ENCODE peak calls at places on chromosomes 2 and 18, in six cellular contexts. P is K562, H is HepG2, D is H1, B is GM12891, J is GM12878. C is an unnamed sample.

GRCh38 chr2:38109732-38110181 is 33.8 kb upstream of the CYP1B1 start:
- DNase-seq in P (no peak), J (no peak), H (peak; percentile 12), D (no peak), B (no peak), C (no peak)

GRCh38 chr2:108428286-108429009 is 20.6 kb upstream of the GCC2 start:
- DNase-seq in D (no peak), B (no peak), H (no peak), P (no peak), J (no peak), C (no peak)

GRCh38 chr2:217913415-217913814 is 89.4 kb downstream of the TNS1 start:
- DNase-seq in B (no peak), D (no peak), P (no peak), H (no peak), J (no peak), C (no peak)

GRCh38 chr2:18266188-18266587 is 294.3 kb downstream of the RDH14 start:
- DNase-seq in D (no peak), J (no peak), H (no peak), P (no peak), B (no peak), C (no peak)

GRCh38 chr2:12701786-12702660 is 14.7 kb upstream of the TRIB2 start:
- DNase-seq in B (no peak), H (no peak), D (no peak), J (no peak), P (no peak), C (no peak)

GRCh38 chr2:203052539-203052938 is 37.9 kb downstream of the NBEAL1 start:
- DNase-seq in B (no peak), J (no peak), P (no peak), D (no peak), H (no peak), C (no peak)

GRCh38 chr2:30645081-30645744 is 162.0 kb downstream of the CAPN13 start:
- DNase-seq in J (no peak), D (peak; percentile 29), P (no peak), H (no peak), B (no peak), C (no peak)

GRCh38 chr2:120499784-120500495 is 154.0 kb downstream of the INHBB start:
- DNase-seq in J (no peak), H (peak; percentile 66), B (no peak), D (no peak), P (no peak), C (no peak)

GRCh38 chr18:42264467-42264866 is 309.4 kb downstream of the PIK3C3 start:
- DNase-seq in B (no peak), D (no peak), H (no peak), P (no peak), J (no peak), C (no peak)

GRCh38 chr2:174595415-174595814 is 2.2 kb downstream of the WIPF1 start:
- DNase-seq in P (no peak), D (no peak), J (no peak), B (no peak), H (no peak), C (no peak)

GRCh38 chr2:127083819-127084503 is 23.0 kb downstream of the BIN1 start:
- DNase-seq in B (no peak), H (no peak), J (no peak), P (no peak), D (no peak), C (no peak)

GRCh38 chr2:232432598-232433184 is 23.3 kb upstream of the ALPI start:
- DNase-seq in P (peak; percentile 20), D (peak; percentile 87), J (no peak), B (no peak), H (no peak), C (no peak)

GRCh38 chr2:24024018-24024417 is 14.1 kb downstream of the MFSD2B start:
- DNase-seq in H (peak; percentile 50), P (peak; percentile 38), B (no peak), J (no peak), D (no peak), C (no peak)

GRCh38 chr2:96546321-96546720 is 9.8 kb downstream of the ARID5A start:
- DNase-seq in H (no peak), J (no peak), P (no peak), B (no peak), D (no peak), C (no peak)

GRCh38 chr2:57373530-57373929 is 673.1 kb upstream of the VRK2 start:
- DNase-seq in J (no peak), P (no peak), D (no peak), B (no peak), H (no peak), C (no peak)
- TF ChIP-seq TAF1 in J (no peak), P (no peak), D (no peak), B (no peak), H (no peak), C (no peak)

GRCh38 chr2:195021704-195022513 is 635.1 kb upstream of the SLC39A10 start:
- DNase-seq in P (no peak), B (no peak), J (peak; percentile 52), H (no peak), D (no peak), C (no peak)
- TF ChIP-seq POLR2AphosphoS5 in P (no peak), B (no peak), J (no peak), H (no peak), D (no peak), C (no peak)

DNA sequence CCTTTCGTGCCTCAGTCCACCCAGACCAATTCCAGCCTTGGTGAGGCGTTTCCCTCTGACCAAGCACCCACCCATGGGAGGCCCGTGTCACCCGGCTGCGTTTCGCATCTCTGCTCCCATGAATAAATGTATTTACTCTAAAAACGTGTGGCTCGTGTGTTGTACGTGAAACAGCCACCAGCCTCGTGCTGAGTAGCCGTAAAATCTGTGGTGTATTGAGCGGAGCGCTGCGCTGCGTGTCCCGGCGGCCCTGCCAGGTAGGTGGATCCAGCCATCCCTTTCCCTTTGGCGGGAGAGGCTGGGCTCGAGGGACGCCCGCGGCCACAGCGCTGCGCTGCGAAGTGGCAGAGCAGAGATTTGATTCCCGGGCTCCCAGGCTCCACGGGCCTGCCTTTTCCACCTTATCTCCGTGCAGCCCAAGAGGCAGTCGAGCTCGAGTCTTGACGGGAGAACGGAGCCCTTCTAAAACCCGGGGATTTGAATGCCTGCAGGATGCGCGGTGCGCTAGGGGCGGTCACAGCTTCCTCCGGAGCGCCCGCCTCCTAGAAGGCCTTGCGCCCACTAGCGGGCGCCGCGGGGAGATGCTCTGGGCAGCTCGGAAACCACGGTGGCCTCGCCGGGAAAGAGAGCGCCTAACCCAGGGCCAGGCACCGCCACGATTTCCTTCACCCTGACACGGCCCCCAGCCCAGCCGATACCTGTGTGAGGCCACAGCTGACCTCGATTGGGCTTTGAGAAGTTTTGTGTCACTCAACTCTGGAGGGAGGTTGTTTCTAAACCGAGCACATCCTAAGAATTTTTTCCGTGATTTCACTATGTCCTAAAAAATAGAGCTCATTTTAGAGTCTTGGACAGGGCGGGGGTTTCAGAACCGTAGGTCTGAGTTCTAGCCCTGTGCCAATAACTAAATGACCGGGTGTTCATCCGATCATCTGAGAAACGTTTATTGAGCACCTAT is 3.9 kb upstream of the PSMD1 start:
- DNase-seq in H (peak; percentile 84), B (peak; percentile 75), J (no peak), D (peak; percentile 90), P (peak; percentile 85), C (peak; percentile 79)
- TF ChIP-seq POLR2A in H (no peak), B (no peak), J (peak; percentile 46), D (no peak), P (no peak), C (no peak)

DNA sequence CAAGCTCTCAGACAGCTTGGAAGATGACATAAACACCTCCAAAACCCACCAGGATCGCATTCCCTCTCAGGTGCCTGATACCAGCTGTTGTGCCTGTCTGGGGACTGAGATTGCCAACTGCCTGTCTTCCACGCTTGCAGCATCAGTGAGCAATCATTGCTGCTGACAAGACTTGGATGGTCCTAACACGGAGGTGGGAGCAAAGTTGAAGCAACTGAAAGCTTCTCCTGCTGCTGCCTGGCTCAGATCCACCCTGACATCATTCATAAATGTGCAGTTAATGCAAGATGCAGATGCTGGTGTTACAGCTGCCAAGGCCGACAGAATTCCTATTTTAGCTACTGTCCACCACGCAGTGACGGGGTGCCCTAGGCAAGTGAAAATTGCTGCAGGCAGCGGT is 131.4 kb downstream of the VWC2L start:
- DNase-seq in P (no peak), J (no peak), H (no peak), D (no peak), B (no peak), C (no peak)
- TF ChIP-seq TAF1 in P (no peak), J (no peak), H (no peak), D (no peak), B (no peak), C (no peak)

GRCh38 chr2:237885931-237886701 is 26.7 kb downstream of the RAMP1 start:
- DNase-seq in H (no peak), J (no peak), P (no peak), B (no peak), D (no peak), C (no peak)
- TF ChIP-seq POLR2AphosphoS5 in H (no peak), J (no peak), P (no peak), B (no peak), D (no peak), C (no peak)

DNA sequence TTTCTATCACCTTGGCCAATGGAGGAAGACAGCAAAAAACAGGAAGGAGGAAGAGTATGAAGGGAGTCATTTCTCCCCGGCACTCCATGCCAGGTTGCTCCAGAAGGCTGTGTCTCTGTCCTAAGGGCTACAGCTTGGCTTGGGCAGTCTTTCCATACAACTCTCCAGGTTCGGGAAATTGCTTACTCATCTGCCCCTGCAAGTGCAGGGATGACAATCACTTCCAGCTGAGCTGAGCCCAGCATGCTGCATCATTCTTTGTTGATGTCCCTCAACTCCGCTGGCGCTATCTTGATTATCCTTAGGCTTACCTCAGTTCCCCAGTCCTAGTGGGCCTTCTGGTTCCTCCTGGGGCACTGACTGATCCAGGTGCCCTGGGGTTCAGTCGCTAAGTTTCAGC is 86.9 kb upstream of the COPS8 start:
- DNase-seq in P (no peak), J (no peak), D (no peak), B (no peak), H (no peak), C (no peak)
- TF ChIP-seq POLR2A in P (no peak), J (no peak), D (no peak), B (no peak), H (no peak), C (no peak)

GRCh38 chr2:1705557-1706076 is 38.7 kb downstream of the PXDN start:
- DNase-seq in J (no peak), B (no peak), H (no peak), D (no peak), P (no peak), C (no peak)

GRCh38 chr2:1701556-1702185 is 42.6 kb downstream of the PXDN start:
- DNase-seq in P (no peak), H (no peak), J (no peak), B (no peak), D (no peak), C (no peak)

GRCh38 chr2:1702186-1702565 is 42.1 kb downstream of the PXDN start:
- DNase-seq in J (no peak), B (no peak), P (no peak), D (no peak), H (no peak), C (no peak)

GRCh38 chr2:1707771-1708351 is 36.5 kb downstream of the PXDN start:
- DNase-seq in H (no peak), P (no peak), D (no peak), J (no peak), B (no peak), C (no peak)

GRCh38 chr2:1704606-1705556 is 39.4 kb downstream of the PXDN start:
- DNase-seq in B (no peak), P (no peak), H (no peak), J (no peak), D (no peak), C (no peak)
- TF ChIP-seq TAF1 in B (no peak), P (no peak), H (no peak), J (no peak), D (no peak), C (no peak)

GRCh38 chr2:20425884-20426283 is 21.0 kb upstream of the RHOB start:
- DNase-seq in B (no peak), D (no peak), P (no peak), J (no peak), H (no peak), C (no peak)
- TF ChIP-seq POLR2AphosphoS5 in B (no peak), D (no peak), P (no peak), J (no peak), H (no peak), C (no peak)

C was measured in GM12892.